ENCODE peak calls at places on chromosomes 11 and 22, in nine cellular contexts. G is left ventricle myocardium inferior, B is body of pancreas, L is breast epithelium, X is K562, M is kidney, U is cardiac fibroblast, Z is tibial artery, S is neural progenitor cell. A is an unnamed sample.

GRCh38 chr11:73889019-73889418 is 12.2 kb downstream of the PAAF1 start:
- DNase-seq in G (no peak), B (no peak), L (no peak), X (no peak), M (no peak), U (peak; percentile 18), Z (no peak), S (no peak), A (no peak)

GRCh38 chr11:67665537-67666302 is 8.7 kb downstream of the ALDH3B2 start:
- DNase-seq in G (no peak), B (peak; percentile 48), L (no peak), X (peak; percentile 30), M (peak; percentile 72), U (no peak), Z (peak; percentile 54), S (no peak), A (peak; percentile 61)

GRCh38 chr11:10375280-10376048 is 70.6 kb downstream of the ADM start:
- DNase-seq in G (no peak), B (no peak), L (no peak), X (no peak), M (no peak), U (peak; percentile 81), Z (no peak), S (no peak), A (no peak)

GRCh38 chr11:129324533-129325175 is 51.0 kb upstream of the BARX2 start:
- DNase-seq in G (peak; percentile 33), B (peak; percentile 80), L (peak; percentile 63), X (no peak), M (no peak), U (no peak), Z (no peak), S (no peak), A (no peak)

GRCh38 chr11:78030429-78031325 is 7.6 kb upstream of the KCTD14 start:
- DNase-seq in G (peak; percentile 55), B (peak; percentile 86), L (peak; percentile 75), X (no peak), M (peak; percentile 75), U (peak; percentile 92), Z (peak; percentile 71), S (peak; percentile 63), A (no peak)

GRCh38 chr11:33379931-33380330 is 122.8 kb downstream of the HIPK3 start:
- DNase-seq in G (no peak), B (no peak), L (no peak), X (no peak), M (no peak), U (no peak), Z (no peak), S (no peak), A (no peak)

GRCh38 chr22:48666620-48667019 is 1161.1 kb downstream of the BRD1 start:
- DNase-seq in G (no peak), B (no peak), L (no peak), X (no peak), M (no peak), U (no peak), Z (no peak), S (no peak), A (no peak)

GRCh38 chr11:30513087-30513486 is 73.1 kb downstream of the MPPED2 start:
- DNase-seq in G (no peak), B (no peak), L (no peak), X (no peak), M (no peak), U (no peak), Z (no peak), S (no peak), A (no peak)

GRCh38 chr11:75441804-75442132 is 8.8 kb upstream of the KLHL35 start:
- DNase-seq in G (peak; percentile 36), B (no peak), L (no peak), X (no peak), M (no peak), U (no peak), Z (no peak), S (no peak), A (no peak)

GRCh38 chr11:89405629-89406028 is 85.5 kb downstream of the NOX4 start:
- DNase-seq in G (no peak), B (no peak), L (no peak), X (no peak), M (no peak), U (peak; percentile 26), Z (no peak), S (peak; percentile 40), A (no peak)

GRCh38 chr11:1153105-1153950 is 4.4 kb upstream of the MUC5AC start:
- DNase-seq in G (no peak), B (no peak), L (peak; percentile 42), X (no peak), M (peak; percentile 67), U (no peak), Z (peak; percentile 58), S (no peak), A (peak; percentile 50)

GRCh38 chr11:3865388-3866193 is 10.1 kb downstream of the STIM1 start:
- DNase-seq in G (no peak), B (no peak), L (no peak), X (peak; percentile 80), M (no peak), U (peak; percentile 78), Z (no peak), S (no peak), A (no peak)

GRCh38 chr11:111393096-111393495 is 14.0 kb upstream of the POU2AF1 start:
- DNase-seq in G (no peak), B (no peak), L (no peak), X (no peak), M (no peak), U (no peak), Z (no peak), S (no peak), A (no peak)

GRCh38 chr22:17888855-17889254 is 114.6 kb upstream of the BID start:
- DNase-seq in G (no peak), B (no peak), L (no peak), X (peak; percentile 78), M (no peak), U (peak; percentile 48), Z (no peak), S (peak; percentile 69), A (no peak)

GRCh38 chr11:65553301-65554001 is 4.7 kb downstream of the LTBP3 start:
- DNase-seq in G (no peak), B (no peak), L (no peak), X (peak; percentile 75), M (peak; percentile 77), U (no peak), Z (no peak), S (peak; percentile 63), A (no peak)

GRCh38 chr11:2649400-2649799 is 50.4 kb downstream of the KCNQ1OT1 start:
- DNase-seq in G (no peak), B (no peak), L (no peak), X (no peak), M (no peak), U (no peak), Z (no peak), S (no peak), A (no peak)

GRCh38 chr11:75639752-75640151 is 29.1 kb downstream of the MAP6 start:
- DNase-seq in G (peak; percentile 78), B (peak; percentile 82), L (peak; percentile 62), X (peak; percentile 27), M (peak; percentile 90), U (peak; percentile 80), Z (peak; percentile 84), S (peak; percentile 47), A (peak; percentile 91)

GRCh38 chr11:77386178-77386577 is 84.7 kb upstream of the GDPD4 start:
- DNase-seq in G (no peak), B (no peak), L (no peak), X (no peak), M (no peak), U (no peak), Z (no peak), S (no peak), A (no peak)

GRCh38 chr11:12182650-12183511 is 72.5 kb downstream of the MICAL2 start:
- DNase-seq in G (peak; percentile 61), B (no peak), L (no peak), X (peak; percentile 91), M (peak; percentile 81), U (peak; percentile 97), Z (no peak), S (no peak), A (no peak)

GRCh38 chr22:35821654-35822053 is 104.0 kb downstream of the APOL5 start:
- DNase-seq in G (no peak), B (no peak), L (no peak), X (no peak), M (no peak), U (no peak), Z (no peak), S (no peak), A (no peak)

GRCh38 chr11:67053896-67054850 is 2.5 kb upstream of the RHOD start:
- DNase-seq in G (no peak), B (peak; percentile 68), L (peak; percentile 64), X (peak; percentile 76), M (no peak), U (peak; percentile 70), Z (peak; percentile 88), S (peak; percentile 79), A (peak; percentile 81)

GRCh38 chr11:17770917-17771316 is 36.3 kb downstream of the KCNC1 start:
- DNase-seq in G (no peak), B (no peak), L (no peak), X (no peak), M (no peak), U (peak; percentile 6), Z (no peak), S (no peak), A (no peak)
- TF ChIP-seq CTCF in G (peak; percentile 33), B (no peak), L (no peak), X (no peak), M (no peak), U (no peak), Z (no peak), S (peak; percentile 20), A (no peak)

GRCh38 chr11:27718853-27719574 is 18.8 kb upstream of the BDNF start:
- DNase-seq in G (peak; percentile 22), B (no peak), L (no peak), X (no peak), M (peak; percentile 63), U (peak; percentile 55), Z (peak; percentile 65), S (peak; percentile 91), A (peak; percentile 75)
- H3K4me3 ChIP-seq in G (peak overlapping the region; percentile 70), B (no peak overlapping the region), L (peak overlapping the region; percentile 66), X (no peak overlapping the region), M (peak overlapping the region; percentile 62), U (peak overlapping the region; percentile 65), Z (peak overlapping the region; percentile 57), S (peak overlapping the region; percentile 59), A (peak overlapping the region; percentile 50)

GRCh38 chr11:104222464-104222863 is 58.5 kb upstream of the PDGFD start:
- DNase-seq in G (no peak), B (no peak), L (no peak), X (no peak), M (no peak), U (no peak), Z (no peak), S (no peak), A (no peak)
- TF ChIP-seq CTCF in G (no peak), B (no peak), L (no peak), X (no peak), M (no peak), U (no peak), Z (no peak), S (no peak), A (no peak)

DNA sequence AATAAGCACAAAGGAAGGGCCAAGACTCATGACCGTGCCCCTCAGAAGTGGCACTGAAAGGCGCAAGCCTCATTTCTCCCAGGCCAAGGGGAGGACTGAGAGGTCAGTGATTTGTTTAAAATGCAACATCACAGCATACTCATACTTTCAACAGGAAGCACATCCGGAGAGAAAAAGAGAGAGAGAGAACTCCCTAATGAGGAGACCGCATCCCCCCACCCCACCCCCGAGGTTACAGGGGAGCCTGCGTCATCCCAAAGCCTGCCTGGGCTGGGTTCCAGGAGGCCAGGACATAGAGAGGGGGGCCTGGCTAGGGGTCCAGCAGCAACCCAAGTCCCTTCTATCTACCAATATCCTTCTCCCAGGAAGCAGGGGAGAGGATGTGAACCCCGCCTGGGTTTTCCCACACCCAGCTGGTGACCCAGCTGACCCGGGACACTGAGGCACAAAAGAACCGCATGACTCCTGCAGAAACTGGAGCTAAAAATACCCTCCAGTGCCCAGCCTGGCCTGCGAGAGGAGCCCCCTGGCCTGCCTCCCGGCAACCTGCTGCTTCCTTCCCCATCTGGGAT is 3.8 kb downstream of the CSNK1E start:
- DNase-seq in G (peak; percentile 78), B (no peak), L (no peak), X (no peak), M (peak; percentile 89), U (peak; percentile 90), Z (peak; percentile 92), S (peak; percentile 39), A (no peak)
- H3K4me3 ChIP-seq in G (peak overlapping the region; percentile 83), B (no peak overlapping the region), L (peak overlapping the region; percentile 94), X (no peak overlapping the region), M (no peak overlapping the region), U (peak overlapping the region; percentile 82), Z (peak overlapping the region; percentile 94), S (peak overlapping the region; percentile 99), A (no peak overlapping the region)

A was measured in WERI-Rb-1.